ENCODE peak calls at places on chromosomes 1 and 21, in four cellular contexts. J is heart left ventricle, B is IMR-90, W is A549. F is an unnamed sample. For H3K4me1, the result is how much of the 10 kb centered on the place peaks cover.

GRCh38 chr1:232193451-232193783 is 436.5 kb downstream of the SIPA1L2 start:
- ATAC-seq in J (no peak), B (no peak), W (no peak), F (no peak)

GRCh38 chr1:163399976-163400375 is 78.2 kb downstream of the NUF2 start:
- ATAC-seq in J (no peak), B (no peak), W (no peak), F (no peak)

GRCh38 chr1:156420209-156421061 is 51.4 kb downstream of the RHBG start:
- ATAC-seq in J (no peak), B (no peak), W (peak), F (no peak)

GRCh38 chr1:179856286-179856685 is 21.3 kb downstream of the TOR1AIP2 start:
- ATAC-seq in J (no peak), B (no peak), W (no peak), F (no peak)

GRCh38 chr1:112448937-112449629 is 53.1 kb downstream of the CTTNBP2NL start:
- ATAC-seq in J (no peak), B (no peak), W (no peak), F (no peak)

GRCh38 chr1:110262296-110262695 is 52.2 kb downstream of the KCNC4 start:
- ATAC-seq in J (no peak), B (no peak), W (no peak), F (no peak)

GRCh38 chr1:162835157-162835899 is 25.6 kb downstream of the CCDC190 start:
- ATAC-seq in J (no peak), B (no peak), W (no peak), F (no peak)

GRCh38 chr1:183588827-183589226 is 1.4 kb downstream of the NCF2 start:
- ATAC-seq in J (no peak), B (no peak), W (peak), F (no peak)

GRCh38 chr1:217528271-217528670 is 102.6 kb downstream of the GPATCH2 start:
- ATAC-seq in J (no peak), B (peak), W (no peak), F (no peak)

GRCh38 chr1:199041173-199041914 is 402.5 kb downstream of the PTPRC start:
- ATAC-seq in J (no peak), B (no peak), W (no peak), F (no peak)

GRCh38 chr1:36269408-36269838 is 36.7 kb upstream of the SH3D21 start:
- ATAC-seq in J (no peak), B (no peak), W (peak), F (no peak)

GRCh38 chr1:36884029-36884701 is 150.2 kb downstream of the GRIK3 start:
- ATAC-seq in J (no peak), B (no peak), W (no peak), F (no peak)

GRCh38 chr1:76234061-76234460 is 159.5 kb downstream of the ST6GALNAC3 start:
- ATAC-seq in J (no peak), B (no peak), W (no peak), F (no peak)

GRCh38 chr1:31617218-31617916 is at the start of gene HCRTR1:
- ATAC-seq in J (no peak), B (peak), W (peak), F (no peak)

GRCh38 chr1:25469177-25469576 is 38.5 kb downstream of the MACO1 start:
- ATAC-seq in J (no peak), B (peak), W (no peak), F (no peak)

GRCh38 chr1:52603680-52604501 is 1.7 kb downstream of the GPX7 start:
- ATAC-seq in J (no peak), B (no peak), W (no peak), F (peak)

GRCh38 chr21:39094847-39095525 is 88.3 kb downstream of the PSMG1 start:
- ATAC-seq in J (peak), B (peak), W (peak), F (no peak)

GRCh38 chr1:228478912-228479665 is 8.1 kb upstream of the RNF187 start:
- ATAC-seq in J (no peak), B (no peak), W (no peak), F (no peak)

GRCh38 chr1:12195416-12195815 is 28.6 kb downstream of the TNFRSF1B start:
- ATAC-seq in J (no peak), B (no peak), W (no peak), F (no peak)

DNA sequence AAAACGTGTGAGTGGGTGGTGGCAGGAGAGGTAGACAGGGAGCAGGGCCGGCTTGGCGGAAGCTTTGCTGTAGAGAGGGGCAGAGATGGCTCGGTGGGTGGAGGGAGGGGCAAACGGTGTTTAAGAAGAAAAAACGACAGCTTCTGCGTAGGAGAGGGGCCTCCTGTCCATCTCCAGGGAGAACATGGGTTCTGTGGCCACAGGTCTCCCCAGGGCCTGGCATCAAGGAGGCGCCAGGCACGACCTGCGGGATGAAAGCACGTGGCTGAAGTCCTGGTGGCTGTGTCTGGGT is 1.0 kb upstream of the PRKCZ start:
- ATAC-seq in J (no peak), B (no peak), W (no peak), F (no peak)
- H3K4me3 ChIP-seq in J (no peak), B (no peak), W (peak), F (no peak)

GRCh38 chr21:14866859-14867560 is 197.8 kb downstream of the NRIP1 start:
- ATAC-seq in J (no peak), B (no peak), W (no peak), F (no peak)

GRCh38 chr21:14869984-14870840 is 194.6 kb downstream of the NRIP1 start:
- ATAC-seq in J (no peak), B (no peak), W (no peak), F (no peak)

GRCh38 chr21:14863745-14864210 is 201.0 kb downstream of the NRIP1 start:
- ATAC-seq in J (no peak), B (peak), W (peak), F (no peak)

GRCh38 chr21:14862794-14863720 is 201.7 kb downstream of the NRIP1 start:
- ATAC-seq in J (no peak), B (peak), W (no peak), F (no peak)

DNA sequence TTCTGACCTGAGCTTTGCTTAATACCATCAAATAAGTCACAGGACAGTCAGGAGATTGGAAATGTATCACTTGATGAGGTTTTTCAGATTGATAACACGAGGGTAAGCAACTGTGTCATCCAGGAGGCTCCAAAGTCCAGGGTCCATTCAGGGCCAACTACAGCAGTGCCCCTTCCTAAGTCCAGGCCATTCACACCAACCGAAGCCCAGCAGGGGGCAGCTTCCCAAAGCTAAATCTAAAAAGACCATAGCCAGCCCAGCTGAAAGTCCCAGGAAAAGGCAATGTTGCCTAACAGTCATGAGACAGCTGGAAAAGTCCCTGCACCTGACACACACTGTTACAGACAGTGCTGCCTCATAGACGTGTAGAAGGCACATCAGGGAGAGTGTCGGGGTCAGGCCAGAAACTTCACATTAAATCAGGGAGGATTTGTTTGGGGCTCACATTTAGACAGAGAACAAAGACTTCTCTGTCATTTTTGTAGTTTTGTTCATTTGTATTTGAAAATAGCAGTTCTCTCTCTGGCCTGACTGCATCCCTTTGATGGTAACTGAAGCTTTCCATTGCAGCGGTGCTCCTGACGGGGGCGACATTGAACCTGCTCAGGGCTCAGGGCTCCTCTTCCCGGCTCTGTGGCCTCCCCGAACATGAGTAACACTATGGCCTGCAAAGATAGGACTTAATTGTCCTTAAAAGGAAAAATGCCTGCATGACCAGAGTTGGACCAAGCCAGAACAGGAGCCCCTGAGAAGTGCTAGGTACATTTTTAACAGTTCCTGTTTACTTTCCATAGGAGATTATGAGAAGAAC is 200.4 kb downstream of the NRIP1 start:
- ATAC-seq in J (peak), B (peak), W (peak), F (peak)
- H3K4me1 ChIP-seq in J (under half), B (under half), W (under half), F (under half)

GRCh38 chr1:235968837-235969236 is 96.1 kb downstream of the NID1 start:
- ATAC-seq in J (no peak), B (no peak), W (no peak), F (no peak)

GRCh38 chr1:235974616-235975015 is 90.3 kb downstream of the NID1 start:
- ATAC-seq in J (no peak), B (no peak), W (no peak), F (no peak)

GRCh38 chr1:235972316-235973090 is 92.4 kb downstream of the NID1 start:
- ATAC-seq in J (peak), B (peak), W (peak), F (peak)

GRCh38 chr1:235971020-235971419 is 93.9 kb downstream of the NID1 start:
- ATAC-seq in J (no peak), B (no peak), W (no peak), F (no peak)

DNA sequence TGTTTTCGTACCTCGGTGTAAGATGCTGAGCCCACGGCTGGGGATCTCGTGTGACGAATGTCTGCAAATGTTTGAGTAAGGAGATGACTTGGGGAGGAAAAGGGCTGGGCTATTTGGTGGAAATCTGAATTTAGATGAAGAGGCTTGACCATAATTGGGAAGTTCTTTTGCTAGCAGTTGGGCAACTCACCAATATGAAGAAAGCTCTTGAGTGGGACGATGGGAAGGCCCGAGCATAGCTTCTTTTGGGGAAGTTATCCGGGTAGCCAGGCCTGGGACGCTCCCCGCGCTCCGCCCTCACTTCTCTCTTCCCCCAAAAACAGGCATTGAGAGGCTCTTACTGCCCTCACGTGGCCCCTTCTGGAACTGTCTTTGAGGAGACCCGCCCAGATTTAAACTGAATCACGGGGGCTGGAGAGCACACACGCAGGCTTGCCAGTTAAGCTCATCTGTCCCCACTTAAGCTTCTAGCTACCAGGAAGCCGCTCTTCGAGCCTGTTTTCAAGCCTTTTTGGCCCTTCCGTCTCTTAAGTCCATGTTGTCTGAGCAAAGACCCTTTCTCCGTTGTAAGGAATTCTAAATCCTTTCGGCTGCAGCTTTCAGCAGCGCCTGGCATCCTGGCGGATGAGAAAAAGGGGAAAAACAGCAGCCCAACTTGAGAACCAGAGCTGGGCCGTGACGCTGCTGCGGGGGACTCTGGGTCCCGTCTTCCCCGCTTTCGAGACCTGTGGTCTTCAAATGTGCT is 93.1 kb downstream of the NID1 start:
- ATAC-seq in J (peak), B (peak), W (peak), F (peak)
- TF ChIP-seq POLR2A in J (peak), B (peak), W (no peak), F (peak)

GRCh38 chr1:178506177-178506576 is 6.7 kb upstream of the TEX35 start:
- ATAC-seq in J (no peak), B (no peak), W (no peak), F (no peak)

GRCh38 chr1:178503849-178504248 is 7.1 kb upstream of the CLEC20A start:
- ATAC-seq in J (no peak), B (no peak), W (no peak), F (no peak)

GRCh38 chr1:178509608-178510007 is 3.3 kb upstream of the TEX35 start:
- ATAC-seq in J (peak), B (no peak), W (no peak), F (no peak)

GRCh38 chr1:178504286-178504685 is 7.5 kb upstream of the CLEC20A start:
- ATAC-seq in J (no peak), B (no peak), W (no peak), F (no peak)

DNA sequence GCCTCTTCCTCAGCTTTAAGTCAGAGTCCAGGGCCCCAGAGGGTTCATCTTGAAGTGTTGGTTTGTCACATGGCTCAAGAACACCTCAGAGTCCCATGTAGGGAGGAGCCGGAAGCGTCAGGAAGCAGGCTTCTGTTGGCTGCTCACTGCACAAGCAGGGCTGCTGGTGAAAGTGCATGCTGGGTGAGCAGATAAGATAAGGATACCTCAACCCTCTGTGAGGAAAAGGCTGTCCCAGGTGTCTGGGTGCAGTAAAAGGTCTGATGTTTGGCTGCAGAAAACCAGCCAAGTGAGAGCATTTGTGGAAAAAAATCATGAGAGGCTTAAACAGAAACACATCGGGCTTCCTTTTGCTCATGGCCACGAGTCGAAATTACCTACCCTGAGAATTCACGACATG is 6.2 kb upstream of the TEX35 start:
- ATAC-seq in J (no peak), B (no peak), W (no peak), F (no peak)
- H3K4me3 ChIP-seq in J (no peak), B (no peak), W (no peak), F (no peak)

GRCh38 chr1:106972074-106972473 is 84.4 kb upstream of the PRMT6 start:
- ATAC-seq in J (no peak), B (no peak), W (no peak), F (no peak)

GRCh38 chr1:106978477-106979322 is 77.8 kb upstream of the PRMT6 start:
- ATAC-seq in J (no peak), B (no peak), W (no peak), F (no peak)

DNA sequence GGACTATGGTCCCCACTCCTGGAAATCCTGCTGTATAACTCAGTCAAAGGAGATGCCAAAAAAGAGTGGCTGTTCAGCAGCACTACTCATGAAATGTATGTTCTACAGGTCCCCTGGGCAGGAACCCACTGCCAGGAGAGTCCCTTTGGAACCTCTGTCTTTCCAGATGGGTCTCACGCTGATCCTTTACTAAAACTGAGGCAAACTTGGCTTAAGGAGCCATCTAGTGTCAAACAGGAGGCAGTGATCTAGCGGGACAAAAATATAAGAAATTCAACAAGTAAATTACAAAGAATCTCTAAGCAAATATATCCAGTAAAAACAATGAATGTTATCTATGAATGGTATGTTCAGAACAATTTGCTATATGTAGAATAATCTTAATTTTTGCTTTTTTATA is 80.5 kb upstream of the PRMT6 start:
- ATAC-seq in J (no peak), B (no peak), W (no peak), F (no peak)
- H3K4me1 ChIP-seq in J (under half), B (under half), W (under half), F (under half)

GRCh38 chr1:89907669-89908293 is 86.9 kb downstream of the LRRC8D start:
- ATAC-seq in J (no peak), B (no peak), W (peak), F (no peak)
- TF ChIP-seq POLR2A in J (no peak), B (no peak), W (no peak), F (no peak)

GRCh38 chr1:201538618-201539551 is at the start of gene NAV1:
- ATAC-seq in J (peak), B (peak), W (peak), F (peak)
- H3K4me3 ChIP-seq in J (peak), B (peak), W (peak), F (peak)

DNA sequence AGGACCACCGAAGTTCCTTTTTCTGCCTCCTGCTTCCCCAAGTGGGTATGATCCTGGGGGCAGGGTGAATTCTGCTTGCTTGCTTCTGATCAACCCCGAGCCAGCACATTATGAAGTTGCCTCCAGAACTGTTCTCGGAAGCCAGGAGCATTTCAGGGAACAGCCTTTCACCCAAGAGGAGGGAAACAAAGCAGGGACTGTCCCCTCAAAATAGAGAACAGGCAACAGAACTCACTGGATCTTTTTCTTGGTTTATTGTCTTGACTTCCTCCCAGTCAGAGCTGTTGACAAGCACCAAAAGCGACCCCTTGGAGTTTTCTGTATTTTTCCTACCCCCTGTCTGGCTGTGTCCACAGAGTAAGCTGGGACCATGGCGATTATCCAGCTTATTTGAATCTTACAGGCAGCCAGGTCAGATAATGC is 258.3 kb upstream of the SGIP1 start:
- ATAC-seq in J (no peak), B (no peak), W (no peak), F (no peak)
- H3K4me1 ChIP-seq in J (half or more), B (under half), W (half or more), F (under half)

DNA sequence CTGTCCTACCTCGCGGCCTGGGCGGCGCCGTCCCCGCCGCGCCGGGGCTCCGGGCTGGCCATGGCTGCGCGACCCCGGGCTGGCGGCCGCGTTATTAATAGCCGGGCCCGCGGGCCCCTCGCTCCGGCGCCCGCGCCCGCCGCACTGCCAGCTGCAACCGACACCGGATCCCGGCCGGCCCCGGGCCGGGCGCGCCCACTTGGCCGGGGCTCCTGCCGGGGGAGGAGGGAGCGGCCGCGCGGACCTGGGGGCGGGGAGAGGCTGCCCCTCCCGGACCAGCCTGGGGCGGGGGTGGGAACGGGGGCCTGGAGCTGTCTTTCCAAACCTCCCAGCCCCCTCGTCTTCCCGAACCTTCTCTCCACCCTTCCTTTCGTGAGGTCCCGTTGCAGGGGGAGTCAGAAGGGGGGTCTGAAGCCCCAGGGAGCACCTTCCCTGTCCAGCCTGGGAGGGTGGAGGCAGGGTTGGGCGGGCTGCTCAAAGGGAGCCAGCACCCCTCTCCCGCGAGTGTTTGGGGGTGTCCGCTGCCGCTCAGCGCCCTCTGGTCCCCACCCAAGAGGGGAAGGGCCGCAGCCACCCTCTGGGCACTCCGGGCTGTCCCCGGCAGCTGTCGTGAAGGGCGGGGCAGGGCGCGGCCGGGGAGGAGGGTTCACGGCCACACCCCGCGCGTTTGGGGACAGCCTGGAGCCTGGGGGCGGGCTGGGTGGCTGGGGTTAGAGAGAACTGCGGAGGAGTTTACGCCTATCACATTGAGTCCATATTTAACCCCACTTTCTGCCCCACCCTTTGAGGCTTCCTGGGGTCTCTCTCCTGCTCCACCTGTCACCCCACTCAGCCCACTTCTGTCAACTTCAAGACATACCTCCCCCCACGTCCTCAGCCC is at the start of gene SYNC:
- ATAC-seq in J (peak), B (peak), W (peak), F (peak)
- TF ChIP-seq POLR2A in J (peak), B (peak), W (peak), F (peak)

GRCh38 chr21:35239811-35240219 is 190.7 kb upstream of the RUNX1 start:
- ATAC-seq in J (no peak), B (no peak), W (no peak), F (no peak)
- H3K4me3 ChIP-seq in J (no peak), B (no peak), W (no peak), F (no peak)

F was measured in gastroesophageal sphincter.